ENCODE peak calls at places on chromosomes 5 and 9, in eight cellular contexts. Y, V, Z, E, T, K, H and B are unnamed samples.
A peak's percentile ranks its signal among the peaks of the same experiment; 100 is the strongest.

GRCh38 chr5:132272341-132273210 is 15.1 kb downstream of the PDLIM4 start:
- DNase-seq in K (peak; percentile 64), E (peak; percentile 66), V (no peak), Y (peak; percentile 60), T (peak; percentile 34), Z (peak; percentile 65), H (no peak), B (peak; percentile 50)

GRCh38 chr9:108535526-108535925 is 320.3 kb downstream of the ACTL7B start:
- DNase-seq in Z (no peak), T (no peak), E (no peak), H (no peak), Y (peak; percentile 21), V (no peak), K (peak; percentile 55), B (no peak)

GRCh38 chr5:89086687-89087086 is 203.7 kb upstream of the MEF2C start:
- DNase-seq in V (no peak), H (no peak), Y (no peak), K (no peak), Z (no peak), E (no peak), T (no peak), B (no peak)

GRCh38 chr5:24832021-24832420 is 187.2 kb upstream of the CDH10 start:
- DNase-seq in T (no peak), K (no peak), Y (no peak), H (no peak), Z (no peak), V (no peak), E (no peak), B (no peak)

GRCh38 chr5:68644971-68645370 is 429.4 kb downstream of the PIK3R1 start:
- DNase-seq in T (no peak), V (no peak), E (no peak), K (no peak), Y (no peak), Z (no peak), H (no peak), B (no peak)

GRCh38 chr5:137957948-137958347 is 68.7 kb downstream of the PKD2L2 start:
- DNase-seq in V (no peak), T (no peak), H (no peak), E (no peak), Z (no peak), Y (no peak), K (no peak), B (peak; percentile 51)

GRCh38 chr5:78889759-78890158 is 95.4 kb downstream of the ARSB start:
- DNase-seq in Z (no peak), K (peak; percentile 66), E (no peak), Y (peak; percentile 68), H (peak; percentile 58), T (no peak), V (no peak), B (no peak)

GRCh38 chr5:150511641-150512367 is 3.9 kb downstream of the NDST1 start:
- DNase-seq in E (no peak), K (peak; percentile 82), T (no peak), Z (peak; percentile 70), V (no peak), Y (peak; percentile 75), H (peak; percentile 69), B (no peak)

GRCh38 chr9:13728917-13729811 is 449.7 kb upstream of the MPDZ start:
- DNase-seq in Y (peak; percentile 17), V (no peak), Z (no peak), K (peak; percentile 57), H (no peak), E (no peak), T (no peak), B (no peak)

GRCh38 chr9:82260691-82261090 is 272.1 kb downstream of the SPATA31D1 start:
- DNase-seq in V (no peak), Y (no peak), K (no peak), Z (no peak), E (no peak), H (no peak), T (no peak), B (no peak)

GRCh38 chr5:7762267-7762666 is 88.7 kb downstream of the CFAP90 start:
- DNase-seq in Y (no peak), K (no peak), E (no peak), V (no peak), H (no peak), T (no peak), Z (no peak), B (no peak)

GRCh38 chr9:81227507-81228245 is 461.7 kb downstream of the TLE1 start:
- DNase-seq in V (no peak), T (no peak), E (no peak), H (no peak), K (no peak), Y (no peak), Z (no peak), B (no peak)

GRCh38 chr9:4298255-4299005 is 1.4 kb downstream of the GLIS3 start:
- DNase-seq in E (no peak), V (no peak), Y (no peak), H (no peak), Z (peak; percentile 41), T (no peak), K (peak; percentile 37), B (peak; percentile 8)

GRCh38 chr5:102583663-102584062 is 84.9 kb upstream of the SLCO6A1 start:
- DNase-seq in Y (peak; percentile 16), H (peak; percentile 30), V (no peak), E (no peak), T (peak; percentile 47), Z (no peak), K (peak; percentile 18), B (peak; percentile 11)

GRCh38 chr5:127041571-127041970 is 11.2 kb upstream of the MARCHF3 start:
- DNase-seq in E (no peak), T (no peak), K (peak; percentile 7), H (peak; percentile 10), Z (no peak), V (no peak), Y (peak; percentile 45), B (no peak)

GRCh38 chr5:103031607-103032006 is 88.3 kb downstream of the GIN1 start:
- DNase-seq in H (no peak), V (no peak), Y (no peak), Z (no peak), T (no peak), K (no peak), E (no peak), B (no peak)

GRCh38 chr5:177086918-177087706 is 397 bp downstream of the FGFR4 start:
- DNase-seq in T (no peak), E (peak; percentile 39), H (no peak), K (peak; percentile 16), V (no peak), Z (peak; percentile 42), Y (no peak), B (peak; percentile 42)

GRCh38 chr5:80408976-80409926 is 1.4 kb downstream of the ZFYVE16 start:
- DNase-seq in K (peak; percentile 0), Z (no peak), H (no peak), Y (peak; percentile 10), E (no peak), T (no peak), V (no peak), B (peak; percentile 40)

GRCh38 chr5:67620386-67621039 is 423.9 kb upstream of the CD180 start:
- DNase-seq in H (no peak), T (no peak), V (no peak), Z (no peak), K (no peak), Y (no peak), E (no peak), B (no peak)

GRCh38 chr9:36486454-36486932 is 86.2 kb upstream of the MELK start:
- DNase-seq in T (no peak), Y (peak; percentile 44), V (no peak), E (no peak), Z (no peak), H (no peak), K (peak; percentile 25), B (no peak)

GRCh38 chr9:137276757-137277328 is 683 bp upstream of the TOR4A start:
- DNase-seq in Y (peak; percentile 64), V (no peak), T (no peak), H (no peak), E (no peak), Z (peak; percentile 89), K (no peak), B (no peak)

GRCh38 chr5:32298056-32298420 is 14.7 kb downstream of the MTMR12 start:
- DNase-seq in Z (no peak), E (no peak), K (no peak), V (peak; percentile 28), Y (no peak), T (no peak), H (no peak), B (no peak)

GRCh38 chr9:123150708-123151503 is 117.4 kb downstream of the GPR21 start:
- DNase-seq in T (no peak), E (no peak), Y (no peak), V (no peak), H (peak; percentile 3), Z (no peak), K (no peak), B (no peak)

GRCh38 chr5:154403234-154403633 is 42.6 kb upstream of the SAP30L start:
- DNase-seq in Y (no peak), T (no peak), E (no peak), H (no peak), Z (no peak), V (no peak), K (no peak), B (no peak)

GRCh38 chr9:100049551-100049950 is 49.2 kb downstream of the ERP44 start:
- DNase-seq in E (no peak), V (no peak), H (no peak), T (no peak), K (no peak), Z (no peak), Y (no peak), B (no peak)

GRCh38 chr9:16821344-16821743 is 49.1 kb downstream of the BNC2 start:
- DNase-seq in K (no peak), V (no peak), Y (no peak), E (no peak), H (no peak), T (no peak), Z (no peak), B (no peak)

GRCh38 chr9:121718501-121718900 is 67.1 kb downstream of the DAB2IP start:
- DNase-seq in T (no peak), H (no peak), E (no peak), Y (no peak), Z (no peak), K (no peak), V (no peak), B (no peak)

GRCh38 chr5:180602481-180603075 is 11.3 kb upstream of the SCGB3A1 start:
- DNase-seq in V (no peak), Z (no peak), E (no peak), K (no peak), T (no peak), H (no peak), Y (no peak), B (no peak)

GRCh38 chr5:56059854-56060253 is 65.1 kb upstream of the IL6ST start:
- DNase-seq in H (no peak), Z (no peak), T (no peak), E (no peak), K (no peak), V (no peak), Y (no peak), B (no peak)

GRCh38 chr5:68834486-68834885 is 259.3 kb upstream of the SLC30A5 start:
- DNase-seq in Y (no peak), Z (no peak), K (peak; percentile 61), V (no peak), H (no peak), T (no peak), E (no peak), B (no peak)

GRCh38 chr9:100555471-100555870 is 22.4 kb upstream of the CAVIN4 start:
- DNase-seq in H (no peak), T (no peak), V (no peak), K (no peak), E (no peak), Z (no peak), Y (no peak), B (no peak)

GRCh38 chr5:139814704-139815280 is 19.2 kb downstream of the PSD2 start:
- DNase-seq in V (no peak), Z (peak; percentile 10), Y (no peak), T (no peak), H (no peak), E (no peak), K (no peak), B (no peak)

GRCh38 chr5:160850439-160850838 is 1.6 kb downstream of the ATP10B start:
- DNase-seq in Y (no peak), Z (no peak), V (no peak), E (no peak), T (no peak), H (no peak), K (no peak), B (no peak)

GRCh38 chr5:136001531-136001930 is 27.3 kb upstream of the TGFBI start:
- DNase-seq in V (no peak), Y (peak; percentile 36), T (no peak), Z (no peak), E (no peak), H (no peak), K (peak; percentile 95), B (no peak)